ENCODE peak calls at places on chromosomes 5 and 9, in five cellular contexts. F is lower lobe of right lung, W is heart right ventricle, G is stomach, H is tibial artery. Q is an unnamed sample.

GRCh38 chr9:109887079-109887478 is 107.1 kb downstream of the PALM2AKAP2 start:
- DNase-seq in H (no peak), F (no peak), W (no peak), G (no peak), Q (no peak)

GRCh38 chr5:39356263-39356662 is 8.0 kb downstream of the C9 start:
- DNase-seq in W (no peak), H (no peak), G (no peak), F (no peak), Q (no peak)

GRCh38 chr9:130023147-130023787 is 19.7 kb downstream of the FNBP1 start:
- DNase-seq in F (no peak), W (no peak), G (no peak), H (no peak), Q (no peak)

GRCh38 chr9:2576631-2577030 is 45.0 kb upstream of the VLDLR start:
- DNase-seq in H (no peak), W (no peak), F (no peak), G (no peak), Q (no peak)

GRCh38 chr9:93301291-93301811 is 117.4 kb downstream of the WNK2 start:
- DNase-seq in H (peak; percentile 53), F (peak; percentile 39), G (no peak), W (no peak), Q (no peak)

GRCh38 chr9:5113523-5113922 is 71.9 kb downstream of the INSL6 start:
- DNase-seq in F (no peak), H (no peak), G (no peak), W (no peak), Q (peak; percentile 60)

GRCh38 chr5:72015103-72015548 is 92.1 kb upstream of the MAP1B start:
- DNase-seq in G (no peak), W (peak; percentile 45), H (no peak), F (no peak), Q (peak; percentile 16)

GRCh38 chr9:79193506-79194223 is 378.1 kb upstream of the TLE4 start:
- DNase-seq in F (no peak), W (no peak), G (no peak), H (no peak), Q (no peak)

GRCh38 chr9:71286146-71286545 is 164.7 kb upstream of the TRPM3 start:
- DNase-seq in H (no peak), W (no peak), F (no peak), G (no peak), Q (no peak)

GRCh38 chr5:134438268-134438622 is 26.6 kb upstream of the CDKN2AIPNL start:
- DNase-seq in G (no peak), H (no peak), F (no peak), W (no peak), Q (no peak)

GRCh38 chr5:33753704-33754103 is 138.1 kb downstream of the ADAMTS12 start:
- DNase-seq in F (no peak), W (no peak), G (no peak), H (no peak), Q (no peak)

GRCh38 chr5:112419050-112419595 is at the start of gene EPB41L4A:
- DNase-seq in H (peak; percentile 66), F (peak; percentile 43), W (peak; percentile 46), G (peak; percentile 29), Q (peak; percentile 11)

GRCh38 chr5:139828207-139828895 is 32.7 kb downstream of the PSD2 start:
- DNase-seq in G (no peak), H (peak; percentile 33), F (no peak), W (no peak), Q (no peak)

GRCh38 chr5:58240286-58240685 is 219.6 kb downstream of the PLK2 start:
- DNase-seq in G (no peak), W (no peak), H (no peak), F (no peak), Q (no peak)

GRCh38 chr5:132510076-132510475 is 19.5 kb upstream of the IRF1 start:
- DNase-seq in G (no peak), F (no peak), W (no peak), H (no peak), Q (no peak)

GRCh38 chr9:38120961-38121360 is 51.9 kb upstream of the SHB start:
- DNase-seq in F (no peak), H (no peak), G (no peak), W (no peak), Q (no peak)

GRCh38 chr5:157530226-157530972 is 45.2 kb downstream of the ADAM19 start:
- DNase-seq in W (no peak), F (no peak), H (peak; percentile 39), G (no peak), Q (peak; percentile 56)

DNA sequence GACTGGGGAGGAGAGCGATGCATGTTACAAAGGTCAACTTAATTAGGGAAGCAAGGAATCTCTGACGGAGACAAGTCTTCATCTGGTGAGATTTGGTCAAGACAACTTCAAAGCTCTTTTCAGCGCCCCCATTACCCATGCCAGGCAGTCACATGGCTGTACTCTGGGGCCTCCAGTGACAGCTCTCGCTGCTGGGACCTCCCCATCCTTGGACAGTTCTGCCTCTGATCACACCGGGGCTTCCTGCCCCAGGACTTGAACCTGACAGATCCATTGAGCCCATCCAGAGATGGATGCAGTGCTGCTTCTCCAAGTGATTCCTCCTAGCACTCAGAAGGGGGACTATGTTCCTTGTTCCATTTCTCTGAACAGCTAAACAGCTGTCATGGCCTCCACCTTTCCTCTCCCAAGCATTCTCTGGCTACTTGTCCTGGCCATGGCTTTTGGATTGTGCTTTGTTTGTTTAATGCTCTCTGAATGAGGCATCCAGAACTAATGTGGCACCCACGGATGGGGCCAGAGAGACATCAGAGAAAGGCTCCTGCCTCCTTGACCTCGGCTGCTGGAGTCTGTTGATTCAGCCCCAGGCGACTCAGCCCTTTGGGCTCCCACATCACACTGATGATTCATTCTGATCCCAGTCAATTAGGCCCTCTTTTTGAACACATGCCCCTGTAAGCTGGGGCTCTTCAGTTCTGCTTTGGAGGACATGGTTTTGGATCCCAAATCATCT is 122.1 kb upstream of the ADAMTS16 start:
- DNase-seq in W (no peak), F (no peak), H (no peak), G (no peak), Q (no peak)
- H3K36me3 ChIP-seq in W (no peaks in the 10 kb centered on the region), F (no peaks in the 10 kb centered on the region), H (no peaks in the 10 kb centered on the region), G (no peaks in the 10 kb centered on the region), Q (no peaks in the 10 kb centered on the region)

GRCh38 chr9:35104586-35104985 is 1.7 kb upstream of the STOML2 start:
- DNase-seq in G (no peak), W (no peak), F (no peak), H (peak; percentile 11), Q (no peak)
- H3K36me3 ChIP-seq in G (peaks cover 70% of the 10 kb centered on the region), W (peaks cover 69% of the 10 kb centered on the region), F (peaks cover 65% of the 10 kb centered on the region), H (peaks cover 47% of the 10 kb centered on the region), Q (no peaks in the 10 kb centered on the region)

GRCh38 chr5:179827684-179828083 is 7.0 kb downstream of the SQSTM1 start:
- DNase-seq in W (no peak), F (peak; percentile 75), H (no peak), G (no peak), Q (no peak)

GRCh38 chr5:179832039-179832745 is 11.5 kb downstream of the SQSTM1 start:
- DNase-seq in G (no peak), H (no peak), F (no peak), W (no peak), Q (peak; percentile 39)

GRCh38 chr5:179828756-179829421 is 8.2 kb downstream of the SQSTM1 start:
- DNase-seq in F (no peak), H (no peak), W (no peak), G (no peak), Q (no peak)

GRCh38 chr5:179833056-179833708 is 12.5 kb downstream of the SQSTM1 start:
- DNase-seq in F (no peak), H (no peak), G (no peak), W (no peak), Q (no peak)

DNA sequence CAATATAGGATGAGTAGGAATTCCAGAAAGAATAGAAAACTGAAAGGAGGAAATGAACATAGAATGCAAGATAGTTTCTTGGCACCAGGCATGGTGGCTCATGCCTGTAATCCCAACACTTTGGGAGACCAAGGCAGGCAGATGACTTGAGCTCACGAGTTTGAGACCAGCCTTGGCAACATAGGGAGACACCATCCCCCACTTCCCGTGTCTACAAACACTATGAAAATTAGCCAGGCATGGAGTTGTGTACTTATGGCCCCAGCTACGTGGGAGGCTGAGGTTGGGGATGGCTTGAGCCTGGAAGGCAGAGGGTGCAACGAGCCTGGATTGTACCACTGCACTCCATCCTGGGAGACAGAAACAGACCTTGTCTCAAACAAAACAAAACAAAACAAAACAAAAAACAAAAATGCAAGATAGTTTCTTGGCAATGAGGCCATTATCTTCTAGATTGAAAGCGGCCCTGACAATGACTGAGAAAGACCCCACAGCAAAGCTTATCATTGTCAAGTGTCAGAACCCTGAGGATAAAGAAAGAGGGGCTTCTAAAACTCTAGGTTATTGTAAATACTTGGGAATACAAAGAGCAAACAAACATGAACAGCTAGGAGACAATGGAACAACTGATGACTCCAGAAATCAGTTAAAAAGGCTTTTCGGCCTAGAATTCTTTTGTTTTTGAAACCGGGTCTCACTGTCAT is 9.2 kb downstream of the SQSTM1 start:
- DNase-seq in H (no peak), W (no peak), F (no peak), G (no peak), Q (no peak)
- H3K36me3 ChIP-seq in H (peaks cover 95% of the 10 kb centered on the region), W (peaks cover 96% of the 10 kb centered on the region), F (peaks cover 97% of the 10 kb centered on the region), G (peaks cover 97% of the 10 kb centered on the region), Q (peaks cover 90% of the 10 kb centered on the region)

DNA sequence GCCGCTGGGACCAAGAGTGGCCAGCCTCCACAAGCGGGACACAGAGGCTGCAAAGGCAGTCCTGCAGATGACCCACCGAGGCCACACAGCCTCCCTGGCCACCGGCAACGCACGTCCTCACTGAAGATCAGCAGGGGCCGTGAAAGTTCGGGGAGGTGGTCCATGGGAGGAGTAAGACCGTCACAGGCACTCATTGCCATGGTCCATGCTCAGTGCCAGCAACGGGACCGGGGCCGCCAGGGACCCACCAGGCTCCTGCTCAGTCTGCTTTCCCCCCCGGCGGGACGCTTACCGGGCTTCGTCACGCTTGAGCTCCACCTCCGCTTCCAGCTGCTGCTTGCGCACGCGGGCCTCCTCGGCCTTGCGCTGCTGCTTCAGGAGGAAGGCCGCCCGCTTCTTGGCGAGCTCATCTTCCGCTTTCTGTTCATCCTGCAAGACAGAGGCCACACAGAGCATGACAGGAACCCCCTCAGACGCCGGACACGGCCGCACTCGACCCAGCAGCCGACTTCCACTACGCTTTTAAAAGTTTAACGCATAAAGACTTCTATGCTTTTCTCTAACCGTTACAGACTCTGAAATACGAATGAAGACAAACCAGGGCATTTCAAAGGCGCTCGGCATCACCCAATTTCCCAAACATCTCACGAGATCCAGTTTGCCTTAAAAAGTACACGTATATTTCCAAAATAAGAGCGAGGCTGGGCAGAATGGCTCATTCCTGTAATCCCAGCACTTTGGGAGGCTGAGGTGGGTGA is 88.4 kb downstream of the CAMSAP1 start:
- DNase-seq in F (no peak), H (peak; percentile 31), W (no peak), G (peak; percentile 14), Q (peak; percentile 41)
- H3K36me3 ChIP-seq in F (peaks cover 100% of the 10 kb centered on the region), H (peaks cover 97% of the 10 kb centered on the region), W (peaks cover 100% of the 10 kb centered on the region), G (peaks cover 100% of the 10 kb centered on the region), Q (no peaks in the 10 kb centered on the region)

Q was measured in pancreas.